ENCODE peak calls at places on chromosome 1, in five cellular contexts. One of them, this sample, is unnamed.

GRCh38 chr1:235129774-235130570 is 1.3 kb upstream of the TOMM20 start:
- DNase-seq in cardiac septum: no peak
- DNase-seq in GM12865: no peak
- DNase-seq in NCI-H1694 treated with DMSO at 0.1 percent for 48 hours: no peak
- DNase-seq in activated CD8-positive, alpha-beta memory T cell treated with anti-CD3 and anti-CD28 coated beads for 24 hours: peak
- DNase-seq in this sample: no peak

GRCh38 chr1:234111458-234112142 is 207.1 kb downstream of the SLC35F3 start:
- DNase-seq in cardiac septum: no peak
- DNase-seq in GM12865: no peak
- DNase-seq in NCI-H1694 treated with DMSO at 0.1 percent for 48 hours: no peak
- DNase-seq in activated CD8-positive, alpha-beta memory T cell treated with anti-CD3 and anti-CD28 coated beads for 24 hours: no peak
- DNase-seq in this sample: no peak

GRCh38 chr1:48677306-48678287 is 99.1 kb downstream of the BEND5 start:
- DNase-seq in cardiac septum: no peak
- DNase-seq in GM12865: peak
- DNase-seq in NCI-H1694 treated with DMSO at 0.1 percent for 48 hours: peak
- DNase-seq in activated CD8-positive, alpha-beta memory T cell treated with anti-CD3 and anti-CD28 coated beads for 24 hours: peak
- DNase-seq in this sample: peak

GRCh38 chr1:235866207-235866912 is at the start of gene LYST:
- DNase-seq in cardiac septum: peak
- DNase-seq in GM12865: peak
- DNase-seq in NCI-H1694 treated with DMSO at 0.1 percent for 48 hours: peak
- DNase-seq in activated CD8-positive, alpha-beta memory T cell treated with anti-CD3 and anti-CD28 coated beads for 24 hours: peak
- DNase-seq in this sample: peak

GRCh38 chr1:1089731-1090423 is 15.8 kb upstream of the RNF223 start:
- DNase-seq in cardiac septum: peak
- DNase-seq in GM12865: no peak
- DNase-seq in NCI-H1694 treated with DMSO at 0.1 percent for 48 hours: no peak
- DNase-seq in activated CD8-positive, alpha-beta memory T cell treated with anti-CD3 and anti-CD28 coated beads for 24 hours: peak
- DNase-seq in this sample: peak

GRCh38 chr1:65255088-65256050 is 54.0 kb upstream of the DNAJC6 start:
- DNase-seq in cardiac septum: no peak
- DNase-seq in GM12865: no peak
- DNase-seq in NCI-H1694 treated with DMSO at 0.1 percent for 48 hours: no peak
- DNase-seq in activated CD8-positive, alpha-beta memory T cell treated with anti-CD3 and anti-CD28 coated beads for 24 hours: no peak
- DNase-seq in this sample: no peak

GRCh38 chr1:183096889-183097288 is 73.7 kb downstream of the LAMC1 start:
- DNase-seq in cardiac septum: no peak
- DNase-seq in GM12865: no peak
- DNase-seq in NCI-H1694 treated with DMSO at 0.1 percent for 48 hours: no peak
- DNase-seq in activated CD8-positive, alpha-beta memory T cell treated with anti-CD3 and anti-CD28 coated beads for 24 hours: no peak
- DNase-seq in this sample: no peak

GRCh38 chr1:113963281-113963906 is 15.9 kb upstream of the OLFML3 start:
- DNase-seq in cardiac septum: no peak
- DNase-seq in GM12865: no peak
- DNase-seq in NCI-H1694 treated with DMSO at 0.1 percent for 48 hours: no peak
- DNase-seq in activated CD8-positive, alpha-beta memory T cell treated with anti-CD3 and anti-CD28 coated beads for 24 hours: no peak
- DNase-seq in this sample: no peak

GRCh38 chr1:208835082-208835467 is 590.9 kb upstream of the PLXNA2 start:
- DNase-seq in cardiac septum: no peak
- DNase-seq in GM12865: no peak
- DNase-seq in NCI-H1694 treated with DMSO at 0.1 percent for 48 hours: no peak
- DNase-seq in activated CD8-positive, alpha-beta memory T cell treated with anti-CD3 and anti-CD28 coated beads for 24 hours: no peak
- DNase-seq in this sample: no peak

GRCh38 chr1:16607433-16607851 is 5.9 kb downstream of the NBPF1 start:
- DNase-seq in cardiac septum: peak
- DNase-seq in GM12865: no peak
- DNase-seq in NCI-H1694 treated with DMSO at 0.1 percent for 48 hours: no peak
- DNase-seq in activated CD8-positive, alpha-beta memory T cell treated with anti-CD3 and anti-CD28 coated beads for 24 hours: no peak
- DNase-seq in this sample: peak

GRCh38 chr1:205783904-205784303 is 8.6 kb upstream of the RAB29 start:
- DNase-seq in cardiac septum: no peak
- DNase-seq in GM12865: no peak
- DNase-seq in NCI-H1694 treated with DMSO at 0.1 percent for 48 hours: no peak
- DNase-seq in activated CD8-positive, alpha-beta memory T cell treated with anti-CD3 and anti-CD28 coated beads for 24 hours: no peak
- DNase-seq in this sample: no peak

GRCh38 chr1:54219688-54220003 is 19.7 kb downstream of the MRPL37 start:
- DNase-seq in cardiac septum: no peak
- DNase-seq in GM12865: no peak
- DNase-seq in NCI-H1694 treated with DMSO at 0.1 percent for 48 hours: no peak
- DNase-seq in activated CD8-positive, alpha-beta memory T cell treated with anti-CD3 and anti-CD28 coated beads for 24 hours: no peak
- DNase-seq in this sample: no peak

GRCh38 chr1:147605591-147605990 is 64.3 kb downstream of the BCL9 start:
- DNase-seq in cardiac septum: no peak
- DNase-seq in GM12865: no peak
- DNase-seq in NCI-H1694 treated with DMSO at 0.1 percent for 48 hours: no peak
- DNase-seq in activated CD8-positive, alpha-beta memory T cell treated with anti-CD3 and anti-CD28 coated beads for 24 hours: no peak
- DNase-seq in this sample: no peak

GRCh38 chr1:242449211-242449610 is 75.3 kb downstream of the PLD5 start:
- DNase-seq in cardiac septum: no peak
- DNase-seq in GM12865: no peak
- DNase-seq in NCI-H1694 treated with DMSO at 0.1 percent for 48 hours: peak
- DNase-seq in activated CD8-positive, alpha-beta memory T cell treated with anti-CD3 and anti-CD28 coated beads for 24 hours: no peak
- DNase-seq in this sample: no peak

GRCh38 chr1:206100226-206100780 is 16.9 kb downstream of the AVPR1B start:
- DNase-seq in cardiac septum: no peak
- DNase-seq in GM12865: no peak
- DNase-seq in NCI-H1694 treated with DMSO at 0.1 percent for 48 hours: no peak
- DNase-seq in activated CD8-positive, alpha-beta memory T cell treated with anti-CD3 and anti-CD28 coated beads for 24 hours: no peak
- DNase-seq in this sample: no peak

GRCh38 chr1:224340711-224341384 is 10.9 kb upstream of the NVL start:
- DNase-seq in cardiac septum: peak
- DNase-seq in GM12865: peak
- DNase-seq in NCI-H1694 treated with DMSO at 0.1 percent for 48 hours: no peak
- DNase-seq in activated CD8-positive, alpha-beta memory T cell treated with anti-CD3 and anti-CD28 coated beads for 24 hours: peak
- DNase-seq in this sample: peak

GRCh38 chr1:78060857-78061563 is 15.2 kb downstream of the GIPC2 start:
- DNase-seq in cardiac septum: no peak
- DNase-seq in GM12865: peak
- DNase-seq in NCI-H1694 treated with DMSO at 0.1 percent for 48 hours: no peak
- DNase-seq in activated CD8-positive, alpha-beta memory T cell treated with anti-CD3 and anti-CD28 coated beads for 24 hours: no peak
- DNase-seq in this sample: no peak

This sample was measured in spleen.